ENCODE peak calls at places on chromosomes 4 and X, in six cellular contexts. Z, N, L, Q, H and B are unnamed samples.

GRCh38 chrX:20522420-20522819 is 255.7 kb upstream of the RPS6KA3 start:
- DNase-seq in L (no peak), H (no peak), N (no peak), Z (no peak), Q (no peak), B (no peak)

GRCh38 chrX:12610079-12610478 is 181.1 kb upstream of the PRPS2 start:
- DNase-seq in Z (no peak), H (peak), L (no peak), Q (peak), N (no peak), B (no peak)

GRCh38 chrX:143664302-143664701 is 28.4 kb upstream of the SLITRK4 start:
- DNase-seq in N (no peak), Q (no peak), H (no peak), L (no peak), Z (no peak), B (no peak)

GRCh38 chrX:110987292-110987691 is 108.7 kb upstream of the PAK3 start:
- DNase-seq in Q (no peak), Z (no peak), N (no peak), H (no peak), L (no peak), B (no peak)

GRCh38 chr4:48620093-48620492 is 130.0 kb downstream of the ZAR1 start:
- DNase-seq in N (no peak), L (no peak), Z (no peak), H (no peak), Q (no peak), B (no peak)

GRCh38 chr4:87375719-87376291 is 15.2 kb downstream of the HSD17B11 start:
- DNase-seq in N (no peak), Z (no peak), Q (no peak), L (no peak), H (peak), B (peak)

GRCh38 chrX:30888526-30889146 is 418 bp downstream of the TAB3 start:
- DNase-seq in Z (peak), H (no peak), Q (no peak), N (no peak), L (peak), B (no peak)

GRCh38 chr4:181952478-181952877 is 290.7 kb upstream of the TENM3 start:
- DNase-seq in Z (no peak), L (no peak), H (peak), Q (peak), N (peak), B (no peak)

GRCh38 chr4:173044340-173044739 is 124.3 kb upstream of the GALNT7 start:
- DNase-seq in H (no peak), Z (no peak), N (no peak), Q (no peak), L (no peak), B (no peak)

GRCh38 chrX:37745354-37745753 is 34.5 kb upstream of the CYBB start:
- DNase-seq in L (peak), H (peak), Q (peak), N (peak), Z (peak), B (peak)